ENCODE peak calls at places on chromosomes 1 and 21, in nine cellular contexts. S is heart right ventricle, G is endothelial cell, O is AG10803, L is Peyer's patch, Q is stomach, A is GM06990, I is cardiac fibroblast, R is activated B cell treated with CpG ODN at 0.5 μM for 24 hours. V is an unnamed sample.

GRCh38 chr1:95127380-95127779 is 10.2 kb downstream of the TLCD4 start:
- DNase-seq in S (no peak), G (no peak), O (no peak), L (no peak), Q (no peak), A (no peak), I (no peak), R (no peak), V (no peak)

GRCh38 chr1:44057293-44057692 is 26.0 kb upstream of the SLC6A9 start:
- DNase-seq in S (no peak), G (no peak), O (no peak), L (no peak), Q (no peak), A (no peak), I (no peak), R (no peak), V (no peak)

GRCh38 chr1:82064701-82065100 is 264.0 kb downstream of the ADGRL2 start:
- DNase-seq in S (no peak), G (no peak), O (no peak), L (no peak), Q (no peak), A (no peak), I (no peak), R (no peak), V (no peak)

GRCh38 chr1:86450847-86451246 is 17.9 kb upstream of the CLCA1 start:
- DNase-seq in S (no peak), G (no peak), O (peak; percentile 20), L (no peak), Q (no peak), A (no peak), I (no peak), R (no peak), V (no peak)

GRCh38 chr1:185733818-185734709 is at the start of gene HMCN1:
- DNase-seq in S (peak; percentile 84), G (peak; percentile 69), O (peak; percentile 82), L (peak; percentile 68), Q (peak; percentile 58), A (peak; percentile 2), I (peak; percentile 82), R (peak; percentile 15), V (no peak)

GRCh38 chr1:1891349-1892078 is 627 bp upstream of the GNB1 start:
- DNase-seq in S (peak; percentile 84), G (peak; percentile 62), O (peak; percentile 70), L (peak; percentile 89), Q (peak; percentile 75), A (peak; percentile 69), I (peak; percentile 67), R (no peak), V (peak; percentile 38)

GRCh38 chr1:109762039-109762585 is 1.6 kb downstream of the EPS8L3 start:
- DNase-seq in S (no peak), G (no peak), O (no peak), L (peak; percentile 24), Q (no peak), A (no peak), I (no peak), R (no peak), V (no peak)

GRCh38 chr1:181062800-181063428 is 25.6 kb upstream of the IER5 start:
- DNase-seq in S (no peak), G (no peak), O (peak; percentile 90), L (peak; percentile 57), Q (no peak), A (peak; percentile 61), I (peak; percentile 19), R (no peak), V (no peak)

GRCh38 chr1:209485167-209485566 is 98.3 kb upstream of the CAMK1G start:
- DNase-seq in S (peak; percentile 44), G (no peak), O (peak; percentile 24), L (no peak), Q (no peak), A (no peak), I (peak; percentile 61), R (no peak), V (no peak)

GRCh38 chr1:52532732-52533327 is 20.1 kb downstream of the TUT4 start:
- DNase-seq in S (no peak), G (no peak), O (no peak), L (no peak), Q (no peak), A (no peak), I (no peak), R (no peak), V (no peak)

GRCh38 chr1:6870571-6870970 is 85.3 kb downstream of the CAMTA1 start:
- DNase-seq in S (no peak), G (no peak), O (peak; percentile 41), L (no peak), Q (no peak), A (no peak), I (peak; percentile 18), R (no peak), V (no peak)

GRCh38 chr1:59768752-59769411 is 45.9 kb upstream of the HOOK1 start:
- DNase-seq in S (no peak), G (no peak), O (no peak), L (no peak), Q (peak; percentile 31), A (no peak), I (no peak), R (no peak), V (no peak)

GRCh38 chr1:206476058-206476457 is 5.8 kb downstream of the IKBKE start:
- DNase-seq in S (no peak), G (no peak), O (no peak), L (no peak), Q (no peak), A (no peak), I (no peak), R (no peak), V (no peak)

GRCh38 chr1:15546641-15547040 is 20.0 kb downstream of the DNAJC16 start:
- DNase-seq in S (no peak), G (no peak), O (no peak), L (no peak), Q (no peak), A (no peak), I (no peak), R (no peak), V (no peak)

GRCh38 chr1:46580140-46580903 is 23.7 kb downstream of the MKNK1 start:
- DNase-seq in S (no peak), G (no peak), O (no peak), L (no peak), Q (no peak), A (no peak), I (no peak), R (no peak), V (no peak)

DNA sequence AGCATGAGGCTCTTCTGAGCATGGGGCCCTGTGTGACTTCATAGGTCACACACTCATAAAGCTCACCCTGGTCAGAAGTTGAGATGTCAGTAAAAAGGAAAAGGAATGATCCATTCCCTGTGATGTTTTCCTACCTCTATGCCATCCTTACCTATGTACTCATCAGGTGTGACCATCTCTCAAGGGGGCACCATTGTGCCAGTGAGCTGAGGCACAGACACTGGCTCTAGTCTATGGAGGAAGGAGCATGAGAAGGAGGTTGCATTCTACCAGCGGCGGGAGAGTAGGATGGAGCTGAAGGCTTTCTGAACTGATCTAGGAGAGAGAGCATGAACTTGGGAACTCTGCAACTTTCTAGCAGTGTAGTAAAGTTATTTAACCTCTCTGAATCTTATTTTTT is 65.8 kb upstream of the RGL1 start:
- DNase-seq in S (no peak), G (no peak), O (no peak), L (no peak), Q (no peak), A (no peak), I (no peak), R (no peak), V (no peak)
- TF ChIP-seq CTCF in S (no peak), G (no peak), O (no peak), L (no peak), Q (no peak), A (peak; percentile 4), I (no peak), R (no peak), V (no peak)

GRCh38 chr1:24303600-24303999 is 15.6 kb upstream of the GRHL3 start:
- DNase-seq in S (no peak), G (no peak), O (no peak), L (no peak), Q (no peak), A (no peak), I (no peak), R (no peak), V (no peak)

GRCh38 chr1:24302209-24302611 is 16.9 kb upstream of the GRHL3 start:
- DNase-seq in S (no peak), G (no peak), O (no peak), L (no peak), Q (no peak), A (no peak), I (peak; percentile 44), R (no peak), V (no peak)

GRCh38 chr1:24308365-24309015 is 10.7 kb upstream of the GRHL3 start:
- DNase-seq in S (no peak), G (no peak), O (no peak), L (no peak), Q (no peak), A (no peak), I (peak; percentile 57), R (no peak), V (no peak)

GRCh38 chr1:24301395-24302175 is 17.6 kb upstream of the GRHL3 start:
- DNase-seq in S (no peak), G (no peak), O (peak; percentile 53), L (no peak), Q (no peak), A (no peak), I (peak; percentile 46), R (no peak), V (no peak)

DNA sequence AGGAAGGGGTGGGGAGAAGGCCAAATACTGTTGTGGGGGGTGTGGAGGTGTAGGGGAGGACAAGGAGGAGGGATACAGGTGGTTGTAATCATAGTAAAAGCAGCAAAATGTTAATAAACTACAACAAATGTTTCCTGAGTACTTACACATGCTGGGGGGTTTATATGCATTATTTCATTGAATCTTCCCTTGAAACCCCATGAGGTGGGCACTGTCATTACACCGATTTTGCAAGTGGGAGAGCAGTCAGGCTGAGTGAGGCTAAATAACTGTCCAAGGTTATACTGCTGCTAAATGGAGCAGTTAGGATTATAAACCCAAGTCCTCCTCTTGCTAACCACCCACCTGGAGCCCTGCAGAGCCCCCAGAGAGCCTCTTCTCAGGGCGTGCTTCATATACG is 14.4 kb upstream of the GRHL3 start:
- DNase-seq in S (no peak), G (no peak), O (no peak), L (no peak), Q (no peak), A (no peak), I (no peak), R (no peak), V (no peak)
- TF ChIP-seq CTCF in S (no peak), G (no peak), O (no peak), L (no peak), Q (no peak), A (no peak), I (no peak), R (no peak), V (no peak)

DNA sequence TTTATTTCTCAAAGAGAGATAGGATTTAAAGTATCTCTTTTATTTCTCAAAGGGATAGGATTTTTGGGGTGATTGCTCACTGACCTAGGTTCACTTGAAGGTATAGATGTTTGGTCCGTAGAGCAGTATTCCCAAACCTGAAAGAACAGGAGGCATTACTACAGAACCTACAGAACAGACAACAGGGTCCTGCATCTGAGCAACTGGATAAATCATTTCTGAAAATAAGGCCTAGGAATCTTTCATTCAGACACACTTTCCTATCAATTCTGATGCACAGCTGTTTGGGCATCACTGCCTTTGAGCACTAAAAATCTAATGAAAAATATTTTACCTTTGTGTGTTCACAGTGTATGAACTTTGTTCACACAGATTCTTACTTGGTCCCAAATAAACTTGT is 17.2 kb upstream of the CLIC6 start:
- DNase-seq in S (no peak), G (no peak), O (no peak), L (no peak), Q (no peak), A (no peak), I (no peak), R (no peak), V (no peak)
- TF ChIP-seq CTCF in S (no peak), G (no peak), O (no peak), L (no peak), Q (no peak), A (no peak), I (no peak), R (no peak), V (no peak)

GRCh38 chr1:34113887-34114286 is 51.1 kb downstream of the CSMD2 start:
- DNase-seq in S (no peak), G (peak; percentile 40), O (peak; percentile 39), L (no peak), Q (no peak), A (no peak), I (peak; percentile 16), R (no peak), V (no peak)
- TF ChIP-seq CTCF in S (no peak), G (peak; percentile 64), O (peak; percentile 62), L (peak; percentile 36), Q (no peak), A (peak; percentile 41), I (peak; percentile 4), R (no peak), V (peak; percentile 1)